ENCODE peak calls at places on chromosome 16, in eight cellular contexts. Z is heart right ventricle; X is SK-N-SH treated with all-trans-retinoic acid at 6 μM for 48 hours; I is A549; P is CD4-positive, alpha-beta T cell; D is left ventricle myocardium superior; W is activated T-cell treated with anti-CD3 and anti-CD28 coated beads, Interleukin-2, amount 50 U/mL, for 4 hours; C is activated CD8-positive, alpha-beta T cell treated with anti-CD3 and anti-CD28 coated beads, Interleukin-2, amount 10 ng/mL, durations not matched to agents 7 days and 5 days. O is an unnamed sample.

GRCh38 chr16:22356930-22357634 is 17.3 kb downstream of the CDR2 start:
- ATAC-seq in Z (no peak), W (peak), D (no peak), I (no peak), P (peak), C (peak), X (no peak), O (no peak)

GRCh38 chr16:3857189-3858013 is 23.1 kb downstream of the CREBBP start:
- ATAC-seq in D (peak), I (no peak), X (no peak), Z (peak), C (no peak), W (peak), P (no peak), O (peak)

GRCh38 chr16:29891525-29892457 is 7.6 kb downstream of the SEZ6L2 start:
- ATAC-seq in X (no peak), Z (no peak), C (no peak), P (no peak), I (peak), W (no peak), D (no peak), O (no peak)

GRCh38 chr16:4316732-4317461 is 1.0 kb downstream of the GLIS2 start:
- ATAC-seq in I (peak), W (no peak), X (peak), C (no peak), D (peak), Z (peak), P (no peak), O (peak)

GRCh38 chr16:85767569-85767968 is 16.7 kb upstream of the C16orf74 start:
- ATAC-seq in W (no peak), Z (peak), X (peak), P (no peak), D (no peak), C (no peak), I (peak), O (no peak)

GRCh38 chr16:4535627-4536108 is 2.9 kb downstream of the CDIP1 start:
- ATAC-seq in D (no peak), Z (no peak), P (no peak), C (no peak), I (no peak), X (no peak), W (peak), O (no peak)

GRCh38 chr16:50193594-50193993 is 40.5 kb downstream of the TENT4B start:
- ATAC-seq in W (no peak), I (no peak), P (no peak), C (no peak), X (no peak), D (peak), Z (no peak), O (no peak)

GRCh38 chr16:56411123-56411522 is 14.2 kb downstream of the AMFR start:
- ATAC-seq in I (no peak), W (no peak), X (no peak), D (no peak), Z (no peak), P (no peak), C (no peak), O (no peak)

GRCh38 chr16:67608367-67608766 is 36.6 kb upstream of the CARMIL2 start:
- ATAC-seq in C (no peak), D (no peak), X (no peak), P (no peak), Z (no peak), I (no peak), W (peak), O (no peak)

GRCh38 chr16:67481561-67482259 is 753 bp upstream of the ATP6V0D1 start:
- ATAC-seq in D (peak), C (peak), P (peak), Z (peak), X (peak), I (peak), W (peak), O (peak)

GRCh38 chr16:23061669-23062068 is 87.6 kb downstream of the USP31 start:
- ATAC-seq in C (no peak), P (no peak), D (no peak), W (no peak), Z (no peak), X (peak), I (no peak), O (no peak)

GRCh38 chr16:75758215-75758614 is 31.9 kb upstream of the CPHXL start:
- ATAC-seq in W (no peak), D (no peak), P (no peak), C (no peak), Z (no peak), I (no peak), X (no peak), O (no peak)

GRCh38 chr16:28575446-28576109 is 21.3 kb downstream of the SULT1A2 start:
- ATAC-seq in C (no peak), X (no peak), P (no peak), I (no peak), D (no peak), W (no peak), Z (no peak), O (no peak)

GRCh38 chr16:17603614-17604013 is 132.9 kb upstream of the XYLT1 start:
- ATAC-seq in I (no peak), C (no peak), W (no peak), P (no peak), D (no peak), Z (no peak), X (no peak), O (no peak)

GRCh38 chr16:51951668-51952298 is 595.2 kb downstream of the TOX3 start:
- ATAC-seq in X (no peak), Z (no peak), I (no peak), W (no peak), P (no peak), D (no peak), C (no peak), O (no peak)

GRCh38 chr16:23699100-23699499 is 13.9 kb downstream of the ERN2 start:
- ATAC-seq in C (peak), I (no peak), D (no peak), Z (no peak), W (peak), X (no peak), P (no peak), O (no peak)

GRCh38 chr16:66476328-66477027 is 49.4 kb downstream of the BEAN1 start:
- ATAC-seq in W (no peak), P (no peak), I (peak), X (peak), C (peak), D (no peak), Z (no peak), O (no peak)

GRCh38 chr16:79451196-79451816 is 149.2 kb downstream of the MAF start:
- ATAC-seq in I (no peak), C (no peak), W (peak), P (no peak), D (peak), X (no peak), Z (no peak), O (no peak)

GRCh38 chr16:47143329-47143676 is 442 bp downstream of the NETO2 start:
- ATAC-seq in C (peak), I (peak), W (peak), X (peak), Z (peak), D (peak), P (peak), O (peak)

GRCh38 chr16:11079657-11080187 is 135.4 kb downstream of the CLEC16A start:
- ATAC-seq in X (peak), C (no peak), Z (no peak), W (peak), D (no peak), I (no peak), P (peak), O (no peak)

GRCh38 chr16:58563775-58564174 is 48.5 kb downstream of the SETD6 start:
- ATAC-seq in I (peak), P (no peak), D (no peak), Z (no peak), W (no peak), X (no peak), C (no peak), O (no peak)

GRCh38 chr16:71526111-71526998 is at the start of gene CHST4:
- ATAC-seq in Z (no peak), I (peak), X (peak), P (no peak), W (peak), D (no peak), C (no peak), O (peak)

GRCh38 chr16:56743840-56744239 is 13.9 kb downstream of the NUP93 start:
- ATAC-seq in X (peak), C (no peak), D (peak), P (no peak), I (peak), Z (peak), W (no peak), O (no peak)

GRCh38 chr16:75333770-75334169 is 82.3 kb upstream of the BCAR1 start:
- ATAC-seq in Z (no peak), I (no peak), P (no peak), D (no peak), W (peak), C (peak), X (no peak), O (no peak)

GRCh38 chr16:12060751-12061150 is 84.2 kb downstream of the SNX29 start:
- ATAC-seq in X (no peak), C (no peak), I (no peak), D (no peak), P (no peak), W (no peak), Z (no peak), O (no peak)

GRCh38 chr16:48574766-48575165 is 35.2 kb downstream of the N4BP1 start:
- ATAC-seq in P (no peak), I (no peak), Z (no peak), D (peak), C (no peak), W (no peak), X (no peak), O (no peak)

GRCh38 chr16:87463722-87464690 is 28.8 kb downstream of the ZCCHC14 start:
- ATAC-seq in P (peak), Z (peak), X (peak), C (peak), D (peak), W (peak), I (no peak), O (peak)

GRCh38 chr16:998211-998610 is 16.6 kb downstream of the SOX8 start:
- ATAC-seq in P (no peak), Z (no peak), I (no peak), C (no peak), X (no peak), D (no peak), W (peak), O (no peak)

GRCh38 chr16:78957328-78958100 is 643.0 kb downstream of the MAF start:
- ATAC-seq in P (peak), I (no peak), C (no peak), W (peak), Z (no peak), D (no peak), X (no peak), O (no peak)

GRCh38 chr16:1674751-1675664 is 3.1 kb upstream of the JPT2 start:
- ATAC-seq in P (no peak), X (peak), I (no peak), Z (no peak), D (no peak), W (no peak), C (no peak), O (no peak)

GRCh38 chr16:11824362-11824761 is 27.0 kb downstream of the RSL1D1 start:
- ATAC-seq in X (no peak), I (no peak), D (peak), W (no peak), Z (peak), P (no peak), C (no peak), O (peak)

GRCh38 chr16:30139895-30140481 is 17.0 kb upstream of the MAPK3 start:
- ATAC-seq in P (peak), C (no peak), W (no peak), X (no peak), Z (no peak), D (no peak), I (no peak), O (no peak)

GRCh38 chr16:79269211-79269863 is 331.2 kb downstream of the MAF start:
- ATAC-seq in I (no peak), P (peak), C (peak), D (no peak), W (peak), Z (no peak), X (no peak), O (no peak)

GRCh38 chr16:9523994-9524393 is 432.6 kb downstream of the HAPSTR1 start:
- ATAC-seq in Z (no peak), X (no peak), P (no peak), I (no peak), D (no peak), C (no peak), W (no peak), O (no peak)